ENCODE peak calls at places on chromosome 17, in seven cellular contexts. M is right atrium auricular region, W is heart left ventricle, N is Peyer's patch, I is SK-N-SH, V is left ventricle myocardium inferior, Y is H9. E is an unnamed sample.

GRCh38 chr17:76994237-76994637 is 126.0 kb downstream of the MGAT5B start:
- DNase-seq in M (no peak), W (no peak), N (no peak), I (no peak), V (no peak), Y (no peak), E (no peak)

GRCh38 chr17:58756246-58757161 is 850 bp downstream of the PPM1E start:
- DNase-seq in M (no peak), W (no peak), N (no peak), I (peak; percentile 83), V (no peak), Y (peak; percentile 48), E (no peak)

GRCh38 chr17:28745052-28745776 is 1.4 kb downstream of the TRAF4 start:
- DNase-seq in M (no peak), W (peak; percentile 50), N (peak; percentile 74), I (peak; percentile 58), V (no peak), Y (peak; percentile 77), E (peak; percentile 65)

GRCh38 chr17:78934681-78935418 is 9.7 kb upstream of the TIMP2 start:
- DNase-seq in M (no peak), W (no peak), N (no peak), I (no peak), V (no peak), Y (peak; percentile 30), E (no peak)

GRCh38 chr17:19502517-19502916 is 31.1 kb upstream of the SLC47A1 start:
- DNase-seq in M (no peak), W (no peak), N (no peak), I (no peak), V (no peak), Y (no peak), E (no peak)

GRCh38 chr17:64741038-64741641 is 79.0 kb upstream of the SMURF2 start:
- DNase-seq in M (no peak), W (peak; percentile 41), N (no peak), I (no peak), V (no peak), Y (no peak), E (no peak)

GRCh38 chr17:45408611-45409421 is 23.9 kb downstream of the ARHGAP27 start:
- DNase-seq in M (no peak), W (no peak), N (peak; percentile 56), I (no peak), V (no peak), Y (no peak), E (no peak)

GRCh38 chr17:56486732-56487131 is 106.8 kb upstream of the NOG start:
- DNase-seq in M (no peak), W (no peak), N (no peak), I (no peak), V (no peak), Y (no peak), E (no peak)

GRCh38 chr17:57697891-57698708 is 47.0 kb downstream of the CCDC182 start:
- DNase-seq in M (peak; percentile 38), W (no peak), N (no peak), I (no peak), V (no peak), Y (no peak), E (no peak)

GRCh38 chr17:29078183-29079045 is 35.5 kb downstream of the PIPOX start:
- DNase-seq in M (no peak), W (no peak), N (no peak), I (no peak), V (no peak), Y (no peak), E (no peak)

GRCh38 chr17:75340636-75341035 is 51.4 kb upstream of the SLC25A19 start:
- DNase-seq in M (no peak), W (no peak), N (no peak), I (no peak), V (no peak), Y (no peak), E (no peak)

GRCh38 chr17:82399030-82399429 is 19.1 kb upstream of the HEXD start:
- DNase-seq in M (no peak), W (peak; percentile 38), N (no peak), I (peak; percentile 97), V (peak; percentile 55), Y (no peak), E (no peak)

GRCh38 chr17:63716426-63716825 is 16.5 kb upstream of the LIMD2 start:
- DNase-seq in M (no peak), W (no peak), N (no peak), I (no peak), V (no peak), Y (no peak), E (no peak)

GRCh38 chr17:45149669-45150603 is 1.7 kb downstream of the HEXIM1 start:
- DNase-seq in M (peak; percentile 86), W (peak; percentile 74), N (peak; percentile 79), I (peak; percentile 44), V (peak; percentile 71), Y (peak; percentile 55), E (peak; percentile 77)

GRCh38 chr17:8881606-8882005 is 14.1 kb upstream of the PIK3R6 start:
- DNase-seq in M (no peak), W (no peak), N (no peak), I (no peak), V (no peak), Y (no peak), E (no peak)

GRCh38 chr17:69188064-69188463 is 40.6 kb downstream of the ABCA10 start:
- DNase-seq in M (no peak), W (no peak), N (no peak), I (no peak), V (no peak), Y (no peak), E (no peak)

GRCh38 chr17:72430611-72431432 is 310.0 kb downstream of the SOX9 start:
- DNase-seq in M (no peak), W (no peak), N (no peak), I (no peak), V (no peak), Y (peak; percentile 79), E (no peak)

GRCh38 chr17:68646626-68647526 is 45.7 kb upstream of the FAM20A start:
- DNase-seq in M (no peak), W (no peak), N (no peak), I (no peak), V (no peak), Y (no peak), E (no peak)

GRCh38 chr17:77136420-77136767 is 4.4 kb upstream of the SEC14L1 start:
- DNase-seq in M (no peak), W (no peak), N (no peak), I (no peak), V (no peak), Y (no peak), E (no peak)

GRCh38 chr17:56815711-56816110 is 18.0 kb downstream of the C17orf67 start:
- DNase-seq in M (no peak), W (no peak), N (no peak), I (no peak), V (no peak), Y (no peak), E (no peak)

DNA sequence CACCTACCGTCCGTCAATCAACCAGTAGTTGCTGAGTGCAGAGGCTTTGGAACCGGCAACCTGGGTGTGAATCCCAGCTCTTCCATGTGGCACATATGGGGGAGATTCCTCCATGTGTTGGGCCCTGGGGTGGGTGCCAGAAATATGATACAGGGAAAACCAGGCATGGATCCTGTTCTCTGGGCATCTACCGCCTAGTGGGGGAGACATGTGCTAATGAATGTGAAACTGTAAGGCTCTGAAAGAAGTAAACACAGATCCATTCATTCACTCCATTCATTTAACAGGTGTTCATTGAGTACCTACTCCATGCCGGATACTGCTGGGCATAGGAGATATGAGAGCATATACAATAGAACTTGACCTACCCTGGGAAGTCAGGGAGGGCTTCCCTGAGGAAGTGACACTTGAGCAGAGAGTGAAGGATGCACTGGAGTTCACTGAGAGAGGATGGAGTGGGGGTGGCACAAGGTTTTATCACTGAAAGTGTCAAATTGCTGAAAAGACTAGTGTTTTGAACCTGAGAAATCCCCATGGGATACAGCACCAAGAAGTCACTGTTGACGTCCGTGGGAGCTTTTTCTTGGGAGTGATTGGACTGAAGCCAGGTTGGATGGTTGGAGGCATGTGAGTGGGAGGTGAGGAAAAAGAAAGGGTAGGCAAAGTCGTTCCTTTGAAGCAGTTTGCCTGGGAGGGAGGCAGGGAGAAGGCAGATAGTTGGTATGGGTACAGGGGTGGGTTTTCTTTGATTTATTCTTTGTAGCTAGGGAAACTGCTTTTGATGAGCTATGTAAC is 39.7 kb upstream of the SDK2 start:
- DNase-seq in M (no peak), W (no peak), N (no peak), I (no peak), V (no peak), Y (no peak), E (no peak)
- H3K27ac ChIP-seq in M (no peak overlapping the region), W (no peak overlapping the region), N (no peak overlapping the region), I (no peak overlapping the region), V (no peak overlapping the region), Y (no peak overlapping the region), E (no peak overlapping the region)

GRCh38 chr17:40101367-40102210 is 1.2 kb upstream of the NR1D1 start:
- DNase-seq in M (no peak), W (no peak), N (no peak), I (no peak), V (peak; percentile 15), Y (no peak), E (no peak)
- H3K27ac ChIP-seq in M (peak overlapping the region; percentile 97), W (peak overlapping the region; percentile 93), N (peak overlapping the region; percentile 98), I (peak overlapping the region; percentile 95), V (peak overlapping the region; percentile 100), Y (no peak overlapping the region), E (peak overlapping the region; percentile 95)

GRCh38 chr17:11535231-11535630 is 63.0 kb upstream of the DNAH9 start:
- DNase-seq in M (no peak), W (no peak), N (no peak), I (no peak), V (no peak), Y (no peak), E (no peak)
- H3K27ac ChIP-seq in M (no peak overlapping the region), W (no peak overlapping the region), N (no peak overlapping the region), I (no peak overlapping the region), V (no peak overlapping the region), Y (no peak overlapping the region), E (no peak overlapping the region)

GRCh38 chr17:42472709-42473521 is 14.2 kb downstream of the ATP6V0A1 start:
- DNase-seq in M (no peak), W (no peak), N (no peak), I (no peak), V (no peak), Y (no peak), E (no peak)

GRCh38 chr17:42463976-42464400 is 5.3 kb downstream of the ATP6V0A1 start:
- DNase-seq in M (no peak), W (no peak), N (no peak), I (no peak), V (no peak), Y (no peak), E (no peak)

DNA sequence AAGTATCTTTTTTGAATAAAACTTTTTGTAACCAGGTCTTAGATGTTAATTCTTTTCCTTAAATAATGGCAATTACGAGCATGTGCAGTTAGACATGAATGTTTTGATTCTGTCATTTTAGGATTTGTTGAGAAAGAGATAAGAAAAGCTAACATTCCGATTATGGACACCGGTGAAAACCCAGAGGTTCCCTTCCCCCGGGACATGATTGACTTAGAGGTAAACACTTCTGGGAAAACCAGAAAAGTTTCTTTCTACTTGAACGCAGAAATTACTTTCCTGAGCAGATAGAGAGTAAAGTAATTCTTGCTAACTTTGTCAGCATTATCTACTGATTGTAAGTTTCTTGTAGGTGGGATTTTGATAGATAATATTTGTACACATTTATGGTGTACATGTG is 9.2 kb downstream of the ATP6V0A1 start:
- DNase-seq in M (no peak), W (no peak), N (no peak), I (no peak), V (no peak), Y (no peak), E (no peak)
- H3K27ac ChIP-seq in M (no peak overlapping the region), W (no peak overlapping the region), N (no peak overlapping the region), I (no peak overlapping the region), V (no peak overlapping the region), Y (no peak overlapping the region), E (peak overlapping the region; percentile 2)